ENCODE peak calls at places on chromosomes 3 and 15, in six cellular contexts. K is progenitor cell of endocrine pancreas, T is GM12864, P is osteoblast, U is B cell, D is ovary. G is an unnamed sample.

GRCh38 chr15:67148196-67148701 is 82.8 kb downstream of the SMAD3 start:
- DNase-seq in K (no peak), T (no peak), P (no peak), U (peak), D (no peak), G (no peak)

GRCh38 chr15:100192092-100192695 is 149.6 kb downstream of the ADAMTS17 start:
- DNase-seq in K (no peak), T (no peak), P (peak), U (no peak), D (no peak), G (no peak)

GRCh38 chr15:69974321-69974720 is 123.4 kb downstream of the TLE3 start:
- DNase-seq in K (no peak), T (no peak), P (no peak), U (no peak), D (no peak), G (no peak)

GRCh38 chr3:156472150-156472549 is 82.8 kb downstream of the SSR3 start:
- DNase-seq in K (no peak), T (no peak), P (no peak), U (no peak), D (no peak), G (no peak)

GRCh38 chr3:114650808-114651207 is 357.0 kb downstream of the TIGIT start:
- DNase-seq in K (no peak), T (no peak), P (peak), U (no peak), D (no peak), G (no peak)

GRCh38 chr3:71035886-71036285 is 547.6 kb downstream of the FOXP1 start:
- DNase-seq in K (no peak), T (no peak), P (no peak), U (no peak), D (no peak), G (no peak)

GRCh38 chr3:108718454-108718853 is 38.8 kb downstream of the RETNLB start:
- DNase-seq in K (no peak), T (no peak), P (no peak), U (no peak), D (no peak), G (no peak)

GRCh38 chr3:49377483-49377882 is 19.3 kb upstream of the GPX1 start:
- DNase-seq in K (no peak), T (peak), P (no peak), U (no peak), D (no peak), G (peak)

GRCh38 chr3:105513886-105514285 is 147.2 kb downstream of the ALCAM start:
- DNase-seq in K (no peak), T (no peak), P (no peak), U (no peak), D (no peak), G (no peak)

GRCh38 chr15:28918141-28918983 is 32.6 kb downstream of the APBA2 start:
- DNase-seq in K (peak), T (no peak), P (no peak), U (no peak), D (no peak), G (no peak)

GRCh38 chr3:187274315-187274976 is 17.1 kb downstream of the MASP1 start:
- DNase-seq in K (no peak), T (no peak), P (no peak), U (no peak), D (no peak), G (no peak)

GRCh38 chr3:117407317-117407716 is 697.7 kb downstream of the TUSC7 start:
- DNase-seq in K (no peak), T (no peak), P (peak), U (no peak), D (no peak), G (no peak)

GRCh38 chr3:98855811-98856400 is 45.6 kb downstream of the DCBLD2 start:
- DNase-seq in K (no peak), T (no peak), P (peak), U (no peak), D (no peak), G (no peak)

GRCh38 chr15:57031605-57032004 is 113.2 kb downstream of the TCF12 start:
- DNase-seq in K (no peak), T (no peak), P (no peak), U (no peak), D (peak), G (no peak)

GRCh38 chr3:113758389-113759029 is 11.7 kb downstream of the ATP6V1A start:
- DNase-seq in K (no peak), T (no peak), P (no peak), U (no peak), D (no peak), G (no peak)

GRCh38 chr15:52301265-52301847 is 5.8 kb upstream of the MYO5C start:
- DNase-seq in K (no peak), T (no peak), P (no peak), U (no peak), D (no peak), G (no peak)

GRCh38 chr3:71219744-71220638 is 363.5 kb downstream of the FOXP1 start:
- DNase-seq in K (no peak), T (no peak), P (no peak), U (no peak), D (no peak), G (peak)

GRCh38 chr3:30347679-30348216 is 258.7 kb upstream of the TGFBR2 start:
- DNase-seq in K (no peak), T (peak), P (peak), U (no peak), D (no peak), G (peak)

GRCh38 chr15:82064824-82065223 is 19.0 kb upstream of the MEX3B start:
- DNase-seq in K (no peak), T (no peak), P (peak), U (no peak), D (no peak), G (no peak)

GRCh38 chr3:144875251-144875650 is 903.6 kb downstream of the DIPK2A start:
- DNase-seq in K (no peak), T (no peak), P (no peak), U (no peak), D (no peak), G (no peak)

GRCh38 chr3:70433091-70433490 is 120.7 kb upstream of the MDFIC2 start:
- DNase-seq in K (no peak), T (no peak), P (no peak), U (no peak), D (no peak), G (no peak)

GRCh38 chr3:22475665-22476064 is 724.7 kb upstream of the ZNF385D start:
- DNase-seq in K (no peak), T (no peak), P (no peak), U (no peak), D (no peak), G (no peak)

GRCh38 chr3:53169832-53170324 is 8.9 kb downstream of the PRKCD start:
- DNase-seq in K (no peak), T (no peak), P (no peak), U (no peak), D (no peak), G (no peak)

GRCh38 chr3:167032267-167032876 is 347.7 kb downstream of the ZBBX start:
- DNase-seq in K (no peak), T (no peak), P (peak), U (no peak), D (no peak), G (no peak)

GRCh38 chr15:71716990-71717389 is 93.4 kb upstream of the NR2E3 start:
- DNase-seq in K (no peak), T (no peak), P (no peak), U (no peak), D (no peak), G (no peak)

GRCh38 chr15:56886450-56886856 is 32.0 kb upstream of the TCF12 start:
- DNase-seq in K (no peak), T (no peak), P (no peak), U (no peak), D (no peak), G (no peak)

GRCh38 chr15:90038639-90039095 is 37.5 kb downstream of the ZNF710 start:
- DNase-seq in K (no peak), T (no peak), P (peak), U (no peak), D (no peak), G (no peak)

GRCh38 chr3:51945031-51945840 is 3.1 kb downstream of the PARP3 start:
- DNase-seq in K (peak), T (no peak), P (peak), U (no peak), D (peak), G (no peak)

GRCh38 chr3:144031938-144032337 is 60.3 kb downstream of the DIPK2A start:
- DNase-seq in K (no peak), T (no peak), P (peak), U (no peak), D (peak), G (no peak)

GRCh38 chr3:5729852-5730251 is 542.3 kb downstream of the EDEM1 start:
- DNase-seq in K (no peak), T (no peak), P (no peak), U (no peak), D (no peak), G (no peak)

GRCh38 chr3:189724366-189724765 is 93.2 kb downstream of the TP63 start:
- DNase-seq in K (no peak), T (no peak), P (no peak), U (no peak), D (no peak), G (no peak)

GRCh38 chr3:138409171-138409570 is 25.2 kb upstream of the ESYT3 start:
- DNase-seq in K (no peak), T (no peak), P (no peak), U (no peak), D (no peak), G (no peak)

GRCh38 chr15:52121006-52121405 is 8.4 kb upstream of the BCL2L10 start:
- DNase-seq in K (no peak), T (no peak), P (no peak), U (no peak), D (no peak), G (no peak)

GRCh38 chr3:65344846-65345245 is 657.0 kb upstream of the ADAMTS9 start:
- DNase-seq in K (no peak), T (no peak), P (no peak), U (no peak), D (no peak), G (no peak)

GRCh38 chr3:65343736-65344135 is 655.9 kb upstream of the ADAMTS9 start:
- DNase-seq in K (no peak), T (no peak), P (no peak), U (no peak), D (no peak), G (no peak)

GRCh38 chr3:65343031-65343430 is 655.2 kb upstream of the ADAMTS9 start:
- DNase-seq in K (no peak), T (no peak), P (no peak), U (no peak), D (no peak), G (no peak)

GRCh38 chr3:65344444-65344843 is 656.6 kb upstream of the ADAMTS9 start:
- DNase-seq in K (no peak), T (no peak), P (no peak), U (no peak), D (no peak), G (no peak)

GRCh38 chr3:65342084-65342683 is 654.4 kb upstream of the ADAMTS9 start:
- DNase-seq in K (peak), T (no peak), P (no peak), U (no peak), D (no peak), G (peak)
- TF ChIP-seq CTCF in K (peak), T (peak), P (peak), U (no peak), D (no peak), G (peak)

DNA sequence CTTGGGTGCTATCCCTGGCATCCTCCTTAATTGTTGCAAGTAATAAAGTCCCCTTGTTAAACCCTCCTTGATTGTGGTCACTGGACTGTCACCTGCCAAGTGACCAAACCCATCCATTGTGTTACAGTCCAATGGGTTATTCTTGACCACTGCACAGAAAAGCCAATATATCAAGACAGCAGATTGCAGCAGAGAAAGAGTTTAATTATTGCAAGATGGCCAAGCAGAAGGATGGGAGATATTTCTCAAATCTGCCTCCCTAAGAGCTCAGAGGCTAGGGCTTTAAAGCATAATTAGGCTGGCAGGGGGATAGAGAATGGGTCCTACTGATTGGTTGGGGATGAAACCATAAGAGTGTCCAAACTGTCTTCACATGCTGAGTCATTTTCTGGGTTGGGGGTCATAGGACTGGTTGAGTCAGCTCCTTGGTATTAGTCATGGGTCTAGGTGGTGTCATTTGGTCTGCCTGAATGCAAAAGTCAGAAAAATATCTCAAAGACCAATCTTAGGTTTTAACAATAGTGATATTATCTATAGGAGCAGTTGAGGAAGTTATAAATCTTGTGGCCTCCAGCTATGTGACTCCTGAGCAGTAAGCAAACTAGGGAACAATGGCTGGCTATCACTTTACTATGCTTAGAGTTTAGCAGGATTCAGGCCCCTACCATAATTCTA is 19.1 kb upstream of the XYLB start:
- DNase-seq in K (no peak), T (no peak), P (no peak), U (no peak), D (no peak), G (no peak)
- TF ChIP-seq CTCF in K (no peak), T (no peak), P (no peak), U (no peak), D (no peak), G (no peak)

GRCh38 chr3:112086018-112086854 is at the start of gene C3orf52:
- DNase-seq in K (peak), T (no peak), P (peak), U (peak), D (peak), G (peak)
- TF ChIP-seq CTCF in K (peak), T (no peak), P (no peak), U (no peak), D (no peak), G (no peak)

GRCh38 chr3:13419356-13420050 is 619 bp downstream of the NUP210 start:
- DNase-seq in K (peak), T (no peak), P (peak), U (peak), D (no peak), G (peak)
- TF ChIP-seq CTCF in K (no peak), T (no peak), P (no peak), U (peak), D (no peak), G (no peak)

GRCh38 chr3:10473581-10474438 is 31.6 kb downstream of the ATP2B2 start:
- DNase-seq in K (no peak), T (no peak), P (peak), U (no peak), D (no peak), G (no peak)
- TF ChIP-seq CTCF in K (no peak), T (no peak), P (no peak), U (no peak), D (no peak), G (no peak)

DNA sequence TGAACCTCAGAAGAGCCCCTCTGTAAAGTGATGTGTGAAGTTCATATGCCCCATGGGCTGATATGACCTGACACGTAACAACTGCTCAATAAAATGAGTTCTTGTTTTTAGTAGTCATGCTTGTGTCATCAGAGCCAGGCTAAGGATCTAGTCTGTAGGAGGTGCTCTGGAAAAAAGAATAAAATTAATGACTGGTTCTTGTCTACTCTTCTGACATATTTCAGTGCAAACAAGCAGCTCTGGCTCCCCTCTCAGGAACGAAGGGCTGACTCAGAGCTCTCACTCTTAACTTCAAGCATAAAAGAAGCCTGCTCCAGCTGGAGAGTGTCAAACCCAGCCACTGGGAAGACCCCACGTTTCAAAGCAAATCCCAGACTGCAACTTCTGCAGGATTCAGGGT is 77.0 kb downstream of the LRIG1 start:
- DNase-seq in K (no peak), T (no peak), P (peak), U (no peak), D (no peak), G (no peak)
- TF ChIP-seq CTCF in K (no peak), T (no peak), P (no peak), U (no peak), D (no peak), G (no peak)